ENCODE peak calls at places on chromosomes 3 and 15, in nine cellular contexts. U is testis; Q is body of pancreas; J is natural killer cell treated with Interleukin-12 subunit alpha and Interleukin-12 subunit beta and Interleukin-15 and Interleukin-18, amount 100 ng/mL, for 72 hours; I is activated CD4-positive, alpha-beta T cell treated with anti-CD3 and anti-CD28 coated beads for 24 hours; H is CD8-positive, alpha-beta memory T cell; E is posterior vena cava; V is tibial artery; F is caudate nucleus. T is an unnamed sample.

GRCh38 chr15:65757256-65757655 is 34.8 kb downstream of the DENND4A start:
- DNase-seq in U (peak), Q (no peak), J (no peak), I (no peak), H (no peak), E (no peak), V (no peak), F (no peak), T (no peak)

GRCh38 chr15:76929011-76929760 is 2.4 kb upstream of the RCN2 start:
- DNase-seq in U (no peak), Q (no peak), J (no peak), I (no peak), H (no peak), E (no peak), V (no peak), F (no peak), T (no peak)

GRCh38 chr15:57344282-57344681 is 32.0 kb upstream of the CGNL1 start:
- DNase-seq in U (no peak), Q (no peak), J (no peak), I (no peak), H (no peak), E (no peak), V (no peak), F (no peak), T (no peak)

GRCh38 chr15:56249080-56249479 is 5.4 kb upstream of the RFX7 start:
- DNase-seq in U (no peak), Q (no peak), J (no peak), I (no peak), H (no peak), E (no peak), V (no peak), F (no peak), T (no peak)

GRCh38 chr15:23648920-23649515 is 1.4 kb upstream of the MAGEL2 start:
- DNase-seq in U (peak), Q (peak), J (no peak), I (peak), H (no peak), E (no peak), V (no peak), F (no peak), T (no peak)

GRCh38 chr3:109702252-109702651 is 364.9 kb upstream of the DPPA4 start:
- DNase-seq in U (no peak), Q (no peak), J (no peak), I (no peak), H (no peak), E (no peak), V (no peak), F (no peak), T (no peak)

GRCh38 chr3:73094127-73094526 is 32.7 kb downstream of the EBLN2 start:
- DNase-seq in U (no peak), Q (no peak), J (no peak), I (no peak), H (no peak), E (no peak), V (no peak), F (no peak), T (no peak)

GRCh38 chr3:192010490-192010889 is 549.5 kb downstream of the PYDC2 start:
- DNase-seq in U (no peak), Q (no peak), J (no peak), I (no peak), H (no peak), E (no peak), V (no peak), F (no peak), T (no peak)

GRCh38 chr3:113758389-113759029 is 11.7 kb downstream of the ATP6V1A start:
- DNase-seq in U (no peak), Q (no peak), J (no peak), I (no peak), H (no peak), E (no peak), V (no peak), F (no peak), T (no peak)

GRCh38 chr3:138180375-138181029 is 5.8 kb upstream of the DBR1 start:
- DNase-seq in U (peak), Q (peak), J (no peak), I (no peak), H (peak), E (no peak), V (no peak), F (no peak), T (no peak)

GRCh38 chr3:190911382-190911781 is 48.9 kb upstream of the GMNC start:
- DNase-seq in U (no peak), Q (no peak), J (no peak), I (no peak), H (no peak), E (no peak), V (no peak), F (no peak), T (no peak)

GRCh38 chr3:10702961-10703740 is 112.9 kb upstream of the SLC6A11 start:
- DNase-seq in U (peak), Q (no peak), J (no peak), I (no peak), H (no peak), E (no peak), V (no peak), F (peak), T (no peak)

GRCh38 chr15:48493084-48493762 is 152.3 kb downstream of the FBN1 start:
- DNase-seq in U (no peak), Q (no peak), J (no peak), I (no peak), H (no peak), E (no peak), V (no peak), F (no peak), T (no peak)

GRCh38 chr3:49799761-49800160 is at the start of gene CDHR4:
- DNase-seq in U (no peak), Q (no peak), J (no peak), I (no peak), H (no peak), E (peak), V (peak), F (no peak), T (no peak)

GRCh38 chr15:48641416-48641815 is 4.1 kb downstream of the FBN1 start:
- DNase-seq in U (peak), Q (no peak), J (no peak), I (no peak), H (no peak), E (no peak), V (no peak), F (no peak), T (no peak)

GRCh38 chr15:40421246-40422157 is 15.9 kb downstream of the IVD start:
- DNase-seq in U (peak), Q (peak), J (peak), I (peak), H (peak), E (peak), V (peak), F (peak), T (peak)

GRCh38 chr3:85781806-85782205 is 823.0 kb downstream of the CADM2 start:
- DNase-seq in U (no peak), Q (no peak), J (no peak), I (no peak), H (no peak), E (no peak), V (no peak), F (no peak), T (no peak)

GRCh38 chr3:180036678-180037455 is at the start of gene PEX5L:
- DNase-seq in U (peak), Q (peak), J (peak), I (peak), H (peak), E (peak), V (no peak), F (peak), T (no peak)

GRCh38 chr3:52444860-52445793 is at the start of gene SEMA3G:
- DNase-seq in U (peak), Q (peak), J (peak), I (peak), H (peak), E (peak), V (peak), F (no peak), T (peak)

GRCh38 chr3:16472593-16472992 is 40.9 kb downstream of the RFTN1 start:
- DNase-seq in U (no peak), Q (no peak), J (no peak), I (no peak), H (no peak), E (no peak), V (no peak), F (no peak), T (no peak)

GRCh38 chr3:122245513-122246174 is 62.2 kb downstream of the CASR start:
- DNase-seq in U (no peak), Q (no peak), J (no peak), I (no peak), H (no peak), E (no peak), V (no peak), F (no peak), T (no peak)

GRCh38 chr3:22960326-22960984 is 242.7 kb upstream of the UBE2E2 start:
- DNase-seq in U (peak), Q (peak), J (no peak), I (no peak), H (no peak), E (no peak), V (no peak), F (no peak), T (no peak)

T was measured in cardiac septum.